ENCODE peak calls at places on chromosomes 2 and 18, in seven cellular contexts. One of them, this sample, is unnamed.

GRCh38 chr2:46383113-46383395 is 85.8 kb downstream of the EPAS1 start:
- DNase-seq in anterior cingulate cortex: no peak
- DNase-seq in mucosa of descending colon: no peak
- DNase-seq in stimulated activated CD4-positive, alpha-beta T cell treated with anti-CD3 and anti-CD28 coated beads, Interleukin-1b, Interleukin-23, amount 100 ng/mL, for 48 hours: no peak
- DNase-seq in T-helper 1 cell: no peak
- DNase-seq in fibroblast of the conjunctiva: no peak
- DNase-seq in H54: no peak
- DNase-seq in this sample: no peak

GRCh38 chr2:72236445-72237067 is 88.9 kb upstream of the CYP26B1 start:
- DNase-seq in anterior cingulate cortex: no peak
- DNase-seq in mucosa of descending colon: no peak
- DNase-seq in stimulated activated CD4-positive, alpha-beta T cell treated with anti-CD3 and anti-CD28 coated beads, Interleukin-1b, Interleukin-23, amount 100 ng/mL, for 48 hours: no peak
- DNase-seq in T-helper 1 cell: no peak
- DNase-seq in fibroblast of the conjunctiva: peak
- DNase-seq in H54: peak
- DNase-seq in this sample: no peak

GRCh38 chr2:237708491-237708890 is 81.1 kb downstream of the LRRFIP1 start:
- DNase-seq in anterior cingulate cortex: no peak
- DNase-seq in mucosa of descending colon: no peak
- DNase-seq in stimulated activated CD4-positive, alpha-beta T cell treated with anti-CD3 and anti-CD28 coated beads, Interleukin-1b, Interleukin-23, amount 100 ng/mL, for 48 hours: no peak
- DNase-seq in T-helper 1 cell: no peak
- DNase-seq in fibroblast of the conjunctiva: no peak
- DNase-seq in H54: no peak
- DNase-seq in this sample: no peak

GRCh38 chr2:105081006-105081701 is 43.3 kb downstream of the MRPS9 start:
- DNase-seq in anterior cingulate cortex: no peak
- DNase-seq in mucosa of descending colon: no peak
- DNase-seq in stimulated activated CD4-positive, alpha-beta T cell treated with anti-CD3 and anti-CD28 coated beads, Interleukin-1b, Interleukin-23, amount 100 ng/mL, for 48 hours: no peak
- DNase-seq in T-helper 1 cell: no peak
- DNase-seq in fibroblast of the conjunctiva: no peak
- DNase-seq in H54: no peak
- DNase-seq in this sample: no peak

GRCh38 chr2:128593518-128594272 is 275.0 kb upstream of the HS6ST1 start:
- DNase-seq in anterior cingulate cortex: no peak
- DNase-seq in mucosa of descending colon: no peak
- DNase-seq in stimulated activated CD4-positive, alpha-beta T cell treated with anti-CD3 and anti-CD28 coated beads, Interleukin-1b, Interleukin-23, amount 100 ng/mL, for 48 hours: no peak
- DNase-seq in T-helper 1 cell: no peak
- DNase-seq in fibroblast of the conjunctiva: no peak
- DNase-seq in H54: no peak
- DNase-seq in this sample: no peak

GRCh38 chr2:59727191-59727590 is 826.3 kb downstream of the BCL11A start:
- DNase-seq in anterior cingulate cortex: no peak
- DNase-seq in mucosa of descending colon: no peak
- DNase-seq in stimulated activated CD4-positive, alpha-beta T cell treated with anti-CD3 and anti-CD28 coated beads, Interleukin-1b, Interleukin-23, amount 100 ng/mL, for 48 hours: no peak
- DNase-seq in T-helper 1 cell: no peak
- DNase-seq in fibroblast of the conjunctiva: no peak
- DNase-seq in H54: no peak
- DNase-seq in this sample: no peak

GRCh38 chr2:46942891-46943626 is 27.5 kb upstream of the MCFD2 start:
- DNase-seq in anterior cingulate cortex: no peak
- DNase-seq in mucosa of descending colon: no peak
- DNase-seq in stimulated activated CD4-positive, alpha-beta T cell treated with anti-CD3 and anti-CD28 coated beads, Interleukin-1b, Interleukin-23, amount 100 ng/mL, for 48 hours: no peak
- DNase-seq in T-helper 1 cell: no peak
- DNase-seq in fibroblast of the conjunctiva: no peak
- DNase-seq in H54: no peak
- DNase-seq in this sample: no peak

GRCh38 chr18:54712315-54712714 is 116.0 kb upstream of the RAB27B start:
- DNase-seq in anterior cingulate cortex: no peak
- DNase-seq in mucosa of descending colon: peak
- DNase-seq in stimulated activated CD4-positive, alpha-beta T cell treated with anti-CD3 and anti-CD28 coated beads, Interleukin-1b, Interleukin-23, amount 100 ng/mL, for 48 hours: peak
- DNase-seq in T-helper 1 cell: no peak
- DNase-seq in fibroblast of the conjunctiva: peak
- DNase-seq in H54: peak
- DNase-seq in this sample: no peak

GRCh38 chr2:217990791-217991465 is 11.9 kb downstream of the TNS1 start:
- DNase-seq in anterior cingulate cortex: no peak
- DNase-seq in mucosa of descending colon: peak
- DNase-seq in stimulated activated CD4-positive, alpha-beta T cell treated with anti-CD3 and anti-CD28 coated beads, Interleukin-1b, Interleukin-23, amount 100 ng/mL, for 48 hours: no peak
- DNase-seq in T-helper 1 cell: no peak
- DNase-seq in fibroblast of the conjunctiva: no peak
- DNase-seq in H54: no peak
- DNase-seq in this sample: no peak

GRCh38 chr2:207734636-207735512 is 23.4 kb downstream of the CCNYL1 start:
- DNase-seq in anterior cingulate cortex: no peak
- DNase-seq in mucosa of descending colon: no peak
- DNase-seq in stimulated activated CD4-positive, alpha-beta T cell treated with anti-CD3 and anti-CD28 coated beads, Interleukin-1b, Interleukin-23, amount 100 ng/mL, for 48 hours: no peak
- DNase-seq in T-helper 1 cell: no peak
- DNase-seq in fibroblast of the conjunctiva: no peak
- DNase-seq in H54: no peak
- DNase-seq in this sample: no peak

GRCh38 chr2:230865324-230865765 is 603 bp downstream of the ITM2C start:
- DNase-seq in anterior cingulate cortex: no peak
- DNase-seq in mucosa of descending colon: peak
- DNase-seq in stimulated activated CD4-positive, alpha-beta T cell treated with anti-CD3 and anti-CD28 coated beads, Interleukin-1b, Interleukin-23, amount 100 ng/mL, for 48 hours: no peak
- DNase-seq in T-helper 1 cell: no peak
- DNase-seq in fibroblast of the conjunctiva: no peak
- DNase-seq in H54: no peak
- DNase-seq in this sample: no peak

GRCh38 chr2:28294451-28294850 is 98.2 kb upstream of the FOSL2 start:
- DNase-seq in anterior cingulate cortex: no peak
- DNase-seq in mucosa of descending colon: no peak
- DNase-seq in stimulated activated CD4-positive, alpha-beta T cell treated with anti-CD3 and anti-CD28 coated beads, Interleukin-1b, Interleukin-23, amount 100 ng/mL, for 48 hours: no peak
- DNase-seq in T-helper 1 cell: no peak
- DNase-seq in fibroblast of the conjunctiva: no peak
- DNase-seq in H54: no peak
- DNase-seq in this sample: no peak

GRCh38 chr2:70785137-70785911 is 5.1 kb downstream of the FIGLA start:
- DNase-seq in anterior cingulate cortex: no peak
- DNase-seq in mucosa of descending colon: no peak
- DNase-seq in stimulated activated CD4-positive, alpha-beta T cell treated with anti-CD3 and anti-CD28 coated beads, Interleukin-1b, Interleukin-23, amount 100 ng/mL, for 48 hours: peak
- DNase-seq in T-helper 1 cell: no peak
- DNase-seq in fibroblast of the conjunctiva: no peak
- DNase-seq in H54: no peak
- DNase-seq in this sample: no peak

GRCh38 chr18:45775726-45776125 is 49.7 kb upstream of the SIGLEC15 start:
- DNase-seq in anterior cingulate cortex: no peak
- DNase-seq in mucosa of descending colon: no peak
- DNase-seq in stimulated activated CD4-positive, alpha-beta T cell treated with anti-CD3 and anti-CD28 coated beads, Interleukin-1b, Interleukin-23, amount 100 ng/mL, for 48 hours: no peak
- DNase-seq in T-helper 1 cell: no peak
- DNase-seq in fibroblast of the conjunctiva: no peak
- DNase-seq in H54: no peak
- DNase-seq in this sample: no peak

GRCh38 chr2:120334068-120334467 is 11.9 kb upstream of the INHBB start:
- DNase-seq in anterior cingulate cortex: no peak
- DNase-seq in mucosa of descending colon: no peak
- DNase-seq in stimulated activated CD4-positive, alpha-beta T cell treated with anti-CD3 and anti-CD28 coated beads, Interleukin-1b, Interleukin-23, amount 100 ng/mL, for 48 hours: no peak
- DNase-seq in T-helper 1 cell: no peak
- DNase-seq in fibroblast of the conjunctiva: no peak
- DNase-seq in H54: no peak
- DNase-seq in this sample: no peak

GRCh38 chr2:177717831-177718618 is 325.5 kb downstream of the AGPS start:
- DNase-seq in anterior cingulate cortex: no peak
- DNase-seq in mucosa of descending colon: no peak
- DNase-seq in stimulated activated CD4-positive, alpha-beta T cell treated with anti-CD3 and anti-CD28 coated beads, Interleukin-1b, Interleukin-23, amount 100 ng/mL, for 48 hours: no peak
- DNase-seq in T-helper 1 cell: no peak
- DNase-seq in fibroblast of the conjunctiva: no peak
- DNase-seq in H54: no peak
- DNase-seq in this sample: no peak

GRCh38 chr2:1278125-1278524 is 135.1 kb upstream of the TPO start:
- DNase-seq in anterior cingulate cortex: no peak
- DNase-seq in mucosa of descending colon: no peak
- DNase-seq in stimulated activated CD4-positive, alpha-beta T cell treated with anti-CD3 and anti-CD28 coated beads, Interleukin-1b, Interleukin-23, amount 100 ng/mL, for 48 hours: no peak
- DNase-seq in T-helper 1 cell: no peak
- DNase-seq in fibroblast of the conjunctiva: no peak
- DNase-seq in H54: no peak
- DNase-seq in this sample: no peak

GRCh38 chr2:74935883-74936483 is 22.5 kb upstream of the POLE4 start:
- DNase-seq in anterior cingulate cortex: no peak
- DNase-seq in mucosa of descending colon: no peak
- DNase-seq in stimulated activated CD4-positive, alpha-beta T cell treated with anti-CD3 and anti-CD28 coated beads, Interleukin-1b, Interleukin-23, amount 100 ng/mL, for 48 hours: no peak
- DNase-seq in T-helper 1 cell: no peak
- DNase-seq in fibroblast of the conjunctiva: no peak
- DNase-seq in H54: no peak
- DNase-seq in this sample: no peak

GRCh38 chr18:35460719-35461118 is 37.0 kb downstream of the INO80C start:
- DNase-seq in anterior cingulate cortex: no peak
- DNase-seq in mucosa of descending colon: no peak
- DNase-seq in stimulated activated CD4-positive, alpha-beta T cell treated with anti-CD3 and anti-CD28 coated beads, Interleukin-1b, Interleukin-23, amount 100 ng/mL, for 48 hours: no peak
- DNase-seq in T-helper 1 cell: no peak
- DNase-seq in fibroblast of the conjunctiva: no peak
- DNase-seq in H54: no peak
- DNase-seq in this sample: no peak

GRCh38 chr2:220341014-220341413 is 713.6 kb downstream of the SLC4A3 start:
- DNase-seq in anterior cingulate cortex: no peak
- DNase-seq in mucosa of descending colon: no peak
- DNase-seq in stimulated activated CD4-positive, alpha-beta T cell treated with anti-CD3 and anti-CD28 coated beads, Interleukin-1b, Interleukin-23, amount 100 ng/mL, for 48 hours: no peak
- DNase-seq in T-helper 1 cell: no peak
- DNase-seq in fibroblast of the conjunctiva: no peak
- DNase-seq in H54: no peak
- DNase-seq in this sample: no peak

GRCh38 chr2:112001942-112002341 is 53.1 kb upstream of the TMEM87B start:
- DNase-seq in anterior cingulate cortex: no peak
- DNase-seq in mucosa of descending colon: no peak
- DNase-seq in stimulated activated CD4-positive, alpha-beta T cell treated with anti-CD3 and anti-CD28 coated beads, Interleukin-1b, Interleukin-23, amount 100 ng/mL, for 48 hours: no peak
- DNase-seq in T-helper 1 cell: no peak
- DNase-seq in fibroblast of the conjunctiva: no peak
- DNase-seq in H54: no peak
- DNase-seq in this sample: no peak

GRCh38 chr2:101596346-101596745 is 101.2 kb upstream of the MAP4K4 start:
- DNase-seq in anterior cingulate cortex: no peak
- DNase-seq in mucosa of descending colon: no peak
- DNase-seq in stimulated activated CD4-positive, alpha-beta T cell treated with anti-CD3 and anti-CD28 coated beads, Interleukin-1b, Interleukin-23, amount 100 ng/mL, for 48 hours: no peak
- DNase-seq in T-helper 1 cell: no peak
- DNase-seq in fibroblast of the conjunctiva: no peak
- DNase-seq in H54: no peak
- DNase-seq in this sample: no peak

GRCh38 chr18:58578321-58578720 is 50.6 kb downstream of the ALPK2 start:
- DNase-seq in anterior cingulate cortex: no peak
- DNase-seq in mucosa of descending colon: no peak
- DNase-seq in stimulated activated CD4-positive, alpha-beta T cell treated with anti-CD3 and anti-CD28 coated beads, Interleukin-1b, Interleukin-23, amount 100 ng/mL, for 48 hours: no peak
- DNase-seq in T-helper 1 cell: no peak
- DNase-seq in fibroblast of the conjunctiva: no peak
- DNase-seq in H54: no peak
- DNase-seq in this sample: no peak

GRCh38 chr2:235802542-235802941 is 308.7 kb downstream of the AGAP1 start:
- DNase-seq in anterior cingulate cortex: no peak
- DNase-seq in mucosa of descending colon: no peak
- DNase-seq in stimulated activated CD4-positive, alpha-beta T cell treated with anti-CD3 and anti-CD28 coated beads, Interleukin-1b, Interleukin-23, amount 100 ng/mL, for 48 hours: no peak
- DNase-seq in T-helper 1 cell: no peak
- DNase-seq in fibroblast of the conjunctiva: no peak
- DNase-seq in H54: no peak
- DNase-seq in this sample: no peak

GRCh38 chr2:11056614-11057013 is 98.7 kb upstream of the SLC66A3 start:
- DNase-seq in anterior cingulate cortex: no peak
- DNase-seq in mucosa of descending colon: no peak
- DNase-seq in stimulated activated CD4-positive, alpha-beta T cell treated with anti-CD3 and anti-CD28 coated beads, Interleukin-1b, Interleukin-23, amount 100 ng/mL, for 48 hours: no peak
- DNase-seq in T-helper 1 cell: no peak
- DNase-seq in fibroblast of the conjunctiva: no peak
- DNase-seq in H54: peak
- DNase-seq in this sample: no peak

GRCh38 chr2:9815844-9816279 is 27.4 kb upstream of the TAF1B start:
- DNase-seq in anterior cingulate cortex: no peak
- DNase-seq in mucosa of descending colon: no peak
- DNase-seq in stimulated activated CD4-positive, alpha-beta T cell treated with anti-CD3 and anti-CD28 coated beads, Interleukin-1b, Interleukin-23, amount 100 ng/mL, for 48 hours: no peak
- DNase-seq in T-helper 1 cell: no peak
- DNase-seq in fibroblast of the conjunctiva: no peak
- DNase-seq in H54: no peak
- DNase-seq in this sample: no peak